ENCODE peak calls at places on chromosomes 7 and 10, in six cellular contexts. N is IMR-90; A is brain microvascular endothelial cell; Z is colonic mucosa; K is CD4-positive, CD25-positive, alpha-beta regulatory T cell; T is adrenal gland. C is an unnamed sample. For H3K36me3 and H3K27me3, the result is how much of the 10 kb centered on the place peaks cover.

GRCh38 chr10:22417736-22418268 is 72.5 kb downstream of the SPAG6 start:
- DNase-seq in N (no peak), A (no peak), Z (no peak), K (no peak), T (no peak), C (no peak)

GRCh38 chr10:110083884-110084283 is 76.1 kb downstream of the ADD3 start:
- DNase-seq in N (peak), A (peak), Z (no peak), K (no peak), T (no peak), C (no peak)

GRCh38 chr10:70352401-70353097 is 29.9 kb downstream of the LRRC20 start:
- DNase-seq in N (peak), A (no peak), Z (no peak), K (no peak), T (no peak), C (peak)

GRCh38 chr7:35371221-35371620 is 117.3 kb upstream of the TBX20 start:
- DNase-seq in N (no peak), A (no peak), Z (no peak), K (no peak), T (no peak), C (no peak)

GRCh38 chr10:35203744-35204143 is 77.1 kb downstream of the CREM start:
- DNase-seq in N (no peak), A (no peak), Z (no peak), K (no peak), T (no peak), C (no peak)

GRCh38 chr10:77970869-77971803 is 44.6 kb upstream of the DLG5 start:
- DNase-seq in N (peak), A (peak), Z (peak), K (no peak), T (peak), C (peak)

GRCh38 chr7:4682621-4683042 is 537 bp downstream of the FOXK1 start:
- DNase-seq in N (peak), A (no peak), Z (peak), K (no peak), T (peak), C (peak)

GRCh38 chr7:44309271-44310091 is 15.9 kb downstream of the CAMK2B start:
- DNase-seq in N (peak), A (no peak), Z (peak), K (no peak), T (peak), C (peak)

GRCh38 chr7:24395512-24395911 is 111.5 kb downstream of the NPY start:
- DNase-seq in N (no peak), A (no peak), Z (no peak), K (no peak), T (no peak), C (no peak)

GRCh38 chr7:69656890-69657289 is 58.6 kb downstream of the AUTS2 start:
- DNase-seq in N (no peak), A (no peak), Z (no peak), K (no peak), T (peak), C (no peak)

DNA sequence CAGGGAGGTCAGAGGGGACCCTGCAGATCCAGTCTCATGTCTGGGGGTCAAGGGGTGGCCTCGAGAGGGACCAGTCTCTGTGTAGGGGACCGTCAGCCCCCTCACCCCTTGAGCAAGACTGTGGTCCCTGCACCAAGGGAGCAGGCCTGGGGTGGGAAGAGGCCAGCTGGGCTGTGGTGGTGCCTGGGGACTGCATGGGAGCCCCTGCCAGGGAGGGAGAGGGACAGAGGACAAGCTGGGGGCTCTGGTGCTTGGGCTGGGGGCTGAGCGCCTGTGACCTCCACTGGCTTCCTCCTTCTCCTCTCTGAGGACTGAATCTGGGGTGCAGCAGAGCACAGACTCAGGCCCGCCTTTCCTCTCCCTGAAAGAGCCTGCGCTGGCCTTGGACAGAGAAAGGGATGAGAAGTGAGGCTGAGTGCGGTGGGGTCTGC is 771 bp upstream of the PILRB start:
- DNase-seq in N (no peak), A (no peak), Z (no peak), K (no peak), T (no peak), C (no peak)
- H3K36me3 ChIP-seq in N (half or more), A (half or more), Z (under half), K (half or more), T (under half), C (under half)

DNA sequence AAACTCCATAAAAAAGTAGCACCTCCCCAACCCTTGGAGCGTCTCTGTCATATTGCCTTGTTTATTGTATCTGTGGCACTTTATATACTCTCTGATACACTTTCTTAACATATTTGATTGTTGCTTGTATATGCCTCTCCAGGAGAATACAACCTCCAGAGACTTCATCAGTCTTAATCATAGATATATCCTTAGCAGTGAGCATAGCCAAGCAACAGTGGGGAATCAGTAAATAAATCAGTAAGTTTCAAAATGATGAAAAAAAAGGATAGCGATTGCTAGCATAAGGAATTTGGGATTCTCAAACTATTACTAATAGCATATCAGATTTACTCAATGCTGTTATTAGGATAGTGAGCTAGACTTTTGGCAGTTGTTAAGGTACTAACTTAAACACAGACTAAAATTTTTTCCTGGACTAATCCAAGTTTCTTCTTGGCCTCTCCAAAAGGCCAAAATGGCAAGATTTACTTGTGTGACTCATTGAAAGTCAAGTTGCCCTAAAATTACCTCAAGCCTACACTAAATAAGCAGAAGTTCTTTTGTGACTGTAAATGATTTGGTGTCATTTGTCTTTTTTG is 177.9 kb downstream of the CHN2 start:
- DNase-seq in N (no peak), A (no peak), Z (no peak), K (no peak), T (no peak), C (no peak)
- H3K4me3 ChIP-seq in N (no peak), A (no peak), Z (no peak), K (no peak), T (no peak), C (no peak)

GRCh38 chr10:132946311-132946710 is 3.9 kb upstream of the CFAP46 start:
- DNase-seq in N (no peak), A (no peak), Z (no peak), K (no peak), T (no peak), C (no peak)
- H3K27me3 ChIP-seq in N (under half), A (under half), Z (under half), K (under half), T (under half), C (under half)

DNA sequence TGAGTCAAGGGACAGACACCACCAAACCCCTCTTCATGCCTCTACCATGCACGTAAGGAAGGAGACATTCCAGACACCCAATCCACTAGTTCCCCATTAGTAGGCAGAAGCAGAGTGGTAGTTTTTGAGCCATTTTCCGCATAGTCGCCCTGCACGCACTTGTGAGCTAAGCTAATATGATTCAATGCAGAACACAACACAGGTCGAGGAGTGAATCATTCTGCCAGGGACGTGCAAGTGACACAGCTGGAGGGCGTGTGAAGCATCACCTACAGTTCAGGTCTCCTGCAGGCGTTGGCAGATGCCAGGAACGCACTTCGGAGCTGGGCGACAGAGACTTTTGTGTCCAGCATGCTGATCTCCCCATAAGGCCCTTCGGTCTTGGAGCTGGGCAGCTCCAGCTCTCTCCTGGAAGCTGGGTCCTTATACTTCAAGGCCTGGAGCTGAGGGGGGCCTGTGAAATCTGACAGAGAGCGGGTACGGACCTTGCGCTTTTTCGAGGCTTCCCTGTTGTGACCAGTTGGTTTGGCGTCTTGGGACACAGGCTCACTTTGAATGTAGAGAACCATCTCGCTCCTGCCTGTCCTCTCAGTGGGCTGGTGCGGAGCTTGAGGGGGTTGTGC is 102.4 kb downstream of the SVIL start:
- DNase-seq in N (no peak), A (no peak), Z (no peak), K (no peak), T (no peak), C (no peak)
- H3K36me3 ChIP-seq in N (under half), A (under half), Z (under half), K (under half), T (under half), C (under half)

GRCh38 chr10:132845041-132845551 is 59.1 kb upstream of the NKX6-2 start:
- DNase-seq in N (no peak), A (no peak), Z (peak), K (no peak), T (no peak), C (no peak)
- H3K4me3 ChIP-seq in N (no peak), A (no peak), Z (no peak), K (no peak), T (no peak), C (no peak)

DNA sequence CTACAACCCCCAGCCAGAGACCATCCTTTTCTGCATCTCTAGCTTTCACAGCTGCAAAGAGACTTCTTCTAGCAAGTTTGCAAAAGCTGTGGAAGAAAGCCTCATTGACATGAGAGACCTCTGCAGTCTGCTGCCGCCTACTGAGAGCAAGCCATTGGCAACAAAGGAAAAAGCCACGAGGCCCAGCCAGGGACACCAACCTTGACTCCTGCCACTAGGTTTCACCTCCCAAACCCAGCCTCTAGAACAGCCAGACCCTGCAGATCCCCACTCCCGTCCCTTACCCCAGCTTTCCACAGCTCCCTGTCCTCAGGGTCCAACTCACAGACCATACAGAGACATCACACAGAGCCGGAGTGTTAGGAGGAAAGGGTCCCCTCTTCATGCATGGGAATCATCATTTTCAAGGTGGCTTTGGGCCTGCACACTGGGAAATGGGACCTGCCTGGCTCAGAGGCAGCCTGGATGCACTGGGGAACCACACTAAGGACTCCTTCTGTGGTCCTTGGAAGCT is 14.6 kb upstream of the C10orf53 start:
- DNase-seq in N (no peak), A (no peak), Z (no peak), K (no peak), T (no peak), C (no peak)
- H3K27me3 ChIP-seq in N (under half), A (under half), Z (under half), K (under half), T (under half), C (under half)

C was measured in Caco-2.